ENCODE peak calls at places on chromosome 5, in six cellular contexts. E is fibroblast of lung, R is prostate gland, O is A549, F is progenitor cell of endocrine pancreas, S is B cell. B is an unnamed sample.

GRCh38 chr5:19554524-19554923 is 433.5 kb downstream of the CDH18 start:
- DNase-seq in F (no peak), O (no peak), R (no peak), S (no peak), E (no peak), B (no peak)

GRCh38 chr5:39648539-39649200 is 223.9 kb upstream of the DAB2 start:
- DNase-seq in E (peak), F (no peak), R (no peak), O (peak), S (no peak), B (no peak)

GRCh38 chr5:111074244-111074643 is 2.7 kb downstream of the TSLP start:
- DNase-seq in F (no peak), E (no peak), R (no peak), S (no peak), O (no peak), B (no peak)

GRCh38 chr5:81194633-81195333 is 38.3 kb upstream of the CKMT2 start:
- DNase-seq in F (peak), O (peak), S (peak), E (peak), R (peak), B (peak)

GRCh38 chr5:5683174-5683573 is 260.7 kb downstream of the ICE1 start:
- DNase-seq in S (no peak), R (no peak), E (no peak), F (no peak), O (no peak), B (no peak)

GRCh38 chr5:13976867-13977479 is 32.5 kb upstream of the DNAH5 start:
- DNase-seq in F (no peak), E (peak), R (no peak), S (no peak), O (peak), B (no peak)

GRCh38 chr5:175602171-175602570 is 55.7 kb upstream of the HRH2 start:
- DNase-seq in F (no peak), S (no peak), O (no peak), E (no peak), R (no peak), B (no peak)

GRCh38 chr5:10760033-10760975 is 730 bp downstream of the DAP start:
- DNase-seq in E (peak), S (no peak), O (peak), R (peak), F (no peak), B (peak)

GRCh38 chr5:87770601-87771121 is 357.9 kb upstream of the CCNH start:
- DNase-seq in R (no peak), F (no peak), O (no peak), S (no peak), E (no peak), B (no peak)

GRCh38 chr5:74040065-74040551 is 414.1 kb downstream of the ARHGEF28 start:
- DNase-seq in S (no peak), R (no peak), F (no peak), O (peak), E (peak), B (no peak)

GRCh38 chr5:72463499-72464052 is 43.6 kb downstream of the ZNF366 start:
- DNase-seq in F (no peak), S (no peak), R (peak), E (no peak), O (no peak), B (no peak)
- TF ChIP-seq CTCF in F (no peak), S (no peak), R (no peak), E (peak), O (no peak), B (peak)

GRCh38 chr5:44935262-44935661 is 126.5 kb downstream of the MRPS30 start:
- DNase-seq in S (no peak), F (no peak), R (no peak), O (peak), E (no peak), B (no peak)
- TF ChIP-seq CTCF in S (no peak), F (peak), R (no peak), O (no peak), E (no peak), B (peak)

GRCh38 chr5:154815684-154816247 is 34.6 kb downstream of the FAXDC2 start:
- DNase-seq in E (no peak), R (no peak), O (no peak), F (no peak), S (no peak), B (no peak)

GRCh38 chr5:154811239-154811638 is 39.2 kb downstream of the FAXDC2 start:
- DNase-seq in E (no peak), F (no peak), S (no peak), R (no peak), O (no peak), B (no peak)

GRCh38 chr5:154813158-154813557 is 37.2 kb downstream of the FAXDC2 start:
- DNase-seq in F (no peak), O (no peak), R (no peak), S (no peak), E (no peak), B (no peak)

GRCh38 chr5:154813736-154814135 is 36.7 kb downstream of the FAXDC2 start:
- DNase-seq in O (no peak), E (no peak), F (no peak), R (no peak), S (peak), B (no peak)

DNA sequence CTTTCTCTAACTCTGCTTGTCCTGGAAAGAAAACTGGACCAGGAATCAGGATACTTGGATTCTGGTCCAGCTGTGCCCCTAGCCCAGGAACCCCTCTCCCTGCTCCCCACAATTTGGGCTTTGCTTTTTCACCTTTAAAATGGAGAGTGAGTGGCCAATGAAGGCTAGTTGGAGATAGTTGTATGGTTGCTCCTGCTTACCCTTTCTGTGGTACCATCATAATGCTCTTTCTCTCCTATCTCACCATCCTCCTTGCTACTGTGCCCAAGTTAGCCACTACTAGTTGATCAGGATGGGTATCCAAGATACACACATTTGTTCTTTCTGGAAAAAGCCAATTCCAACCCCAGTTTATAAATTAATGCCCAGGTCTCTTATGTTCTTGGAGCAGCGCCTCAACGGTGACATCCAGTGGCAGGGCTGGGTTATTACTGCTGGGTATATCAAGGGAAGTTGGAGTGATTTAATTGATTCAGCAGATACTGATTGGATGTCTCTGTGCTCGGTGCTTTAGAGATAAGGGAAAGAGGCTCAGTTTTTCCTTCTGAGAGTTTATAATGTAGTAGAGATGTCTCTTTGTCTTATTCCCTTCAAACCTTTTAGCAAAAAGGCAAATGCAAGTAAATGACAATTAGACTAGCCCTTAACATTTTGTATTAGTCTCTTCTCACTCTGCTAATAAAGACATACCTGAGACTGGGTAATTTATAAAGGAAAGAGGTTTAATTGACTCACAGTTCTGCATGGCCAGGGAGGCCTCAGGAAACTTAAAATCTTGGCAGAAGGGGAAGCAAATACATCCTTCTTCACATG is 38.5 kb downstream of the FAXDC2 start:
- DNase-seq in E (peak), O (peak), S (peak), R (peak), F (peak), B (no peak)
- TF ChIP-seq CTCF in E (peak), O (peak), S (peak), R (peak), F (peak), B (peak)

DNA sequence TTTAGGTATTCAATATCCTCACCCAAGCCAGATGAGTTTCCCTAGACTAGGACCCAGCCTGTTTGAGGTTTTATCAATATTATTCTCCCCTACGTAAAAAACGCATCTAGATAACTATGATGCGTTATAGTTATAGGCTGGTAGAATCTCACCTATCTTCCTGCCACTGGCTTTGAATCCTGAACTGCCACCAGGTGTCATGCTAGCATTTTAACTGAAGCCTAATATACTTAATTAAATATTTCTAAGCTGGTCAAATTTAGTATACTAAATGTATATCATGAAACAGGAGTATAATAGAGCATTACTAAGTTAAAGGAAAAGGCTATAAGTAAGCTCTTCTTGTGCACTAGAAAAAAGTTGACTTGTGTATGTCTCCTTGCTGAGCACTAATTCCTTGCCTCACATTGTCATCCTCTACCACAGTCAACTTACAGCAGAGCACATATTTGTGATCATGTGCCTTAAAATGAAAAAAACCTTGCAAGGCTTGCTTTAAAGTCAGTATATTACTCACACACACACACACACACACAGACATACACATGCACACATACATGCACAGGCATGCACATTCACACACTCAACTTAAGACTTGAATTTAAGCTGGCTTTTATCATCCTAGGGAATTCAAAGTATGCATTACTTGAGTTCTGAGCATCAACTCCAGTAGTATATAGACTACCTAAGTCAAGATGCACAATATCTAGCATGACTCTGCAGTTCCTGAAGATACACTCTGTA is 303.4 kb downstream of the ADGRV1 start:
- DNase-seq in F (no peak), R (no peak), E (no peak), O (peak), S (no peak), B (no peak)
- TF ChIP-seq CTCF in F (no peak), R (no peak), E (peak), O (peak), S (no peak), B (no peak)

GRCh38 chr5:169850407-169850806 is 129.9 kb downstream of the INSYN2B start:
- DNase-seq in F (no peak), S (no peak), E (no peak), R (no peak), O (peak), B (no peak)
- TF ChIP-seq CTCF in F (peak), S (no peak), E (peak), R (no peak), O (peak), B (peak)

GRCh38 chr5:66829826-66830225 is 233.6 kb downstream of the MAST4 start:
- DNase-seq in S (no peak), O (no peak), R (no peak), F (no peak), E (peak), B (no peak)

GRCh38 chr5:66826696-66827095 is 230.5 kb downstream of the MAST4 start:
- DNase-seq in S (no peak), O (no peak), E (no peak), R (no peak), F (no peak), B (no peak)

GRCh38 chr5:66828046-66828550 is 231.9 kb downstream of the MAST4 start:
- DNase-seq in O (no peak), S (no peak), R (no peak), F (no peak), E (no peak), B (no peak)

GRCh38 chr5:66828551-66829421 is 232.6 kb downstream of the MAST4 start:
- DNase-seq in R (peak), F (peak), E (peak), S (peak), O (no peak), B (no peak)

DNA sequence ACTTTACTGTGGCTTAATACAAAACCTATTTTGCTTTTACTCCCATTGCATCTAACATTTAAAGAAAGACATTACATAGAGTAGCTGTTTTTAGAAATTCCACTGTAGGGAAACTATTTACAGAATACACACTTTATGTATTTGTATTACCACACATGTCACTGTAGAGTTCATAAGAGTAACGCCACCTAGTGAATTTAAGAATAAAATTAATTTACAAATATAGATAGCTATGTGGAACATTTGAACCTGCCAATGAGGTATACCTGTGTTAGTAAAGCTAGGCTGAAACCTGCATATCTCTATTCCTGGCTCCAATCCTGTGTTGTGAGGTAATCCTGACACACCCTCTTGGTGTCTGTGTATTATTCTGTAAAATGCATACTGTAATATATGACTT is 234.4 kb downstream of the MAST4 start:
- DNase-seq in R (no peak), E (peak), O (no peak), F (no peak), S (no peak), B (no peak)
- TF ChIP-seq CTCF in R (peak), E (no peak), O (peak), F (no peak), S (no peak), B (no peak)

GRCh38 chr5:150692276-150692675 is 8.6 kb downstream of the RBM22 start:
- DNase-seq in O (no peak), E (no peak), R (no peak), S (no peak), F (no peak), B (no peak)

GRCh38 chr5:150700298-150700599 is 613 bp downstream of the RBM22 start:
- DNase-seq in E (peak), O (peak), S (no peak), R (no peak), F (no peak), B (no peak)

DNA sequence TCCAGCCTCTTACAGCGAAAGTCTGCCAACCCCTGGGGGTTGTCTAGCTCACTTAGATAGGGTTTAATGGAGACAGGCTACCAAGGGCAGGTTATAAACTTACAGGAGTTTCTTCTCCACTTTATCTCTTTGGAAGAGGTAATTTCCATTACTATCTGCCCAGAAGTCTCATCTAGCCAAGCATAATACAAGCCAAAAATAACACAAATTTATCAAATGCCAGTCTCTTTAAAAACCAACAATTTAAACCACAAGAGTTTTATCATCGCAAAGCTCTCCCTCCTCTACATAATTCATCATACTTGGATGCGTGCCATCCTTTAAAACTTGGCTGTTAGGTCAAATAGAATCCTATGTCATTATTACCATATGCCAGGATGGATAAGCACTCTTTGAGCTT is 6.2 kb downstream of the RBM22 start:
- DNase-seq in S (no peak), R (no peak), O (no peak), E (peak), F (no peak), B (no peak)
- TF ChIP-seq CTCF in S (no peak), R (no peak), O (no peak), E (no peak), F (no peak), B (no peak)

GRCh38 chr5:136809382-136809781 is 444.0 kb upstream of the TRPC7 start:
- DNase-seq in E (peak), O (no peak), F (no peak), S (no peak), R (no peak), B (no peak)

GRCh38 chr5:136802382-136802781 is 437.0 kb upstream of the TRPC7 start:
- DNase-seq in S (no peak), R (no peak), O (peak), F (no peak), E (peak), B (no peak)

GRCh38 chr5:136810198-136810823 is 445.0 kb upstream of the TRPC7 start:
- DNase-seq in O (no peak), S (no peak), R (no peak), F (no peak), E (peak), B (no peak)

GRCh38 chr5:136808756-136809155 is 443.4 kb upstream of the TRPC7 start:
- DNase-seq in E (peak), S (no peak), O (no peak), F (no peak), R (no peak), B (no peak)

GRCh38 chr5:136805466-136805865 is 440.1 kb upstream of the TRPC7 start:
- DNase-seq in F (no peak), R (no peak), O (no peak), S (no peak), E (no peak), B (no peak)
- TF ChIP-seq CTCF in F (peak), R (no peak), O (no peak), S (no peak), E (no peak), B (peak)

DNA sequence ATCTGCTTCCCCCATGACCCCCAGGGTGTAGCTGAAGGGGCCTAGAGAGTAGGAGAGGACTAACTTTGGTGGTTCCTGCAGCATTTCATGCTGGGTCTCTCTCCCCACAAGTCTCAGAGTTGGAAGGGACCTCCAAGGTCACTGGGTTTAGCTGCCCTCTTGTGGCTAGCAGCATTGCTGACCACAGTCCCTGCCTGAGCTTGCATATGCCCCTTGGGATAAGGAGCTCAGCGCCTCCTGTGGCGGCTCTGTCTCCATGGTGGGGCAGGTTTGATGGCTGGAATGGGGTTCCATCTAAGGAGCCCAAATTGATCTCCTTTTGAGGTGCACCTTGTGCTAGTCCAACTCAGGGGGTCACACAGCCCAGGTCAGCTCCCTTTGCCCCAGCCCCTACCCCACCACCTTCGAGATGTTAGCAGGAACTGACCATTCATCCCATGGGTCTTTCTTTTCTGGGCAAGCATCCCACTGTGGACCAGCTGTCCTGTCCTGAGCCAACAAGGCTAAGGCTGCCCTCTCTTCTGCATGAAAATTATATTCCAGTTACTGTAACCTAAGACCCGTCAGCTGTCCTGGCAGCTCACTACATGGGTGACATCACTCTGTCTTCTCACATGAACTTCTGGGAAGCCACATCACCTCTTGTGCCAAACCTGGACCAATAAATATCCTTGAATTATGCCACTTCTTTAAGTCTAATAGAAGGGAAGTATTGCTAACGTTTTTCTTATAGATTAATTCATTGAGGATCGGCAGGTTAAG is 196.2 kb downstream of the HSPA4 start:
- DNase-seq in F (peak), S (no peak), O (peak), R (no peak), E (peak), B (no peak)
- TF ChIP-seq CTCF in F (peak), S (no peak), O (peak), R (peak), E (peak), B (peak)